ENCODE peak calls at places on chromosomes 5 and 9, in five cellular contexts. One of them, this sample, is unnamed.

GRCh38 chr5:140295414-140295813 is 7.5 kb downstream of the PFDN1 start:
- DNase-seq in naive thymus-derived CD8-positive, alpha-beta T cell: no peak
- DNase-seq in hippocampal formation: no peak
- DNase-seq in NCI-H2171 treated with DMSO at 0.1 percent for 48 hours: peak
- DNase-seq in left colon: peak
- DNase-seq in this sample: no peak

GRCh38 chr9:19988281-19988680 is 199.4 kb upstream of the SLC24A2 start:
- DNase-seq in left colon: no peak
- DNase-seq in NCI-H2171 treated with DMSO at 0.1 percent for 48 hours: peak
- DNase-seq in hippocampal formation: peak
- DNase-seq in naive thymus-derived CD8-positive, alpha-beta T cell: no peak
- DNase-seq in this sample: no peak

GRCh38 chr5:36944607-36945225 is 68.1 kb downstream of the NIPBL start:
- DNase-seq in naive thymus-derived CD8-positive, alpha-beta T cell: no peak
- DNase-seq in left colon: no peak
- DNase-seq in NCI-H2171 treated with DMSO at 0.1 percent for 48 hours: peak
- DNase-seq in hippocampal formation: peak
- DNase-seq in this sample: no peak

GRCh38 chr9:2271426-2271825 is 256.3 kb downstream of the SMARCA2 start:
- DNase-seq in left colon: no peak
- DNase-seq in naive thymus-derived CD8-positive, alpha-beta T cell: no peak
- DNase-seq in NCI-H2171 treated with DMSO at 0.1 percent for 48 hours: peak
- DNase-seq in hippocampal formation: no peak
- DNase-seq in this sample: peak

GRCh38 chr5:58380655-58381054 is 79.2 kb downstream of the PLK2 start:
- DNase-seq in hippocampal formation: no peak
- DNase-seq in left colon: no peak
- DNase-seq in naive thymus-derived CD8-positive, alpha-beta T cell: no peak
- DNase-seq in NCI-H2171 treated with DMSO at 0.1 percent for 48 hours: no peak
- DNase-seq in this sample: no peak

GRCh38 chr9:16062542-16063240 is 509.8 kb downstream of the CCDC171 start:
- DNase-seq in naive thymus-derived CD8-positive, alpha-beta T cell: no peak
- DNase-seq in hippocampal formation: no peak
- DNase-seq in NCI-H2171 treated with DMSO at 0.1 percent for 48 hours: no peak
- DNase-seq in left colon: no peak
- DNase-seq in this sample: no peak

GRCh38 chr5:171571663-171572062 is 152.2 kb downstream of the FGF18 start:
- DNase-seq in naive thymus-derived CD8-positive, alpha-beta T cell: no peak
- DNase-seq in NCI-H2171 treated with DMSO at 0.1 percent for 48 hours: no peak
- DNase-seq in hippocampal formation: no peak
- DNase-seq in left colon: no peak
- DNase-seq in this sample: no peak

GRCh38 chr9:36092509-36093215 is 43.9 kb upstream of the GLIPR2 start:
- DNase-seq in left colon: peak
- DNase-seq in NCI-H2171 treated with DMSO at 0.1 percent for 48 hours: no peak
- DNase-seq in hippocampal formation: no peak
- DNase-seq in naive thymus-derived CD8-positive, alpha-beta T cell: peak
- DNase-seq in this sample: no peak

GRCh38 chr9:87672586-87672985 is 53.3 kb upstream of the CTSL start:
- DNase-seq in left colon: no peak
- DNase-seq in naive thymus-derived CD8-positive, alpha-beta T cell: no peak
- DNase-seq in hippocampal formation: no peak
- DNase-seq in NCI-H2171 treated with DMSO at 0.1 percent for 48 hours: no peak
- DNase-seq in this sample: no peak

GRCh38 chr5:168765220-168766037 is 186.3 kb upstream of the PANK3 start:
- DNase-seq in hippocampal formation: no peak
- DNase-seq in left colon: no peak
- DNase-seq in NCI-H2171 treated with DMSO at 0.1 percent for 48 hours: peak
- DNase-seq in naive thymus-derived CD8-positive, alpha-beta T cell: no peak
- DNase-seq in this sample: peak

GRCh38 chr9:76657265-76657664 is 107.0 kb upstream of the PCA3 start:
- DNase-seq in naive thymus-derived CD8-positive, alpha-beta T cell: no peak
- DNase-seq in NCI-H2171 treated with DMSO at 0.1 percent for 48 hours: no peak
- DNase-seq in hippocampal formation: no peak
- DNase-seq in left colon: no peak
- DNase-seq in this sample: no peak

GRCh38 chr5:89437450-89438435 is 554.8 kb upstream of the MEF2C start:
- DNase-seq in hippocampal formation: no peak
- DNase-seq in NCI-H2171 treated with DMSO at 0.1 percent for 48 hours: no peak
- DNase-seq in left colon: no peak
- DNase-seq in naive thymus-derived CD8-positive, alpha-beta T cell: no peak
- DNase-seq in this sample: no peak

GRCh38 chr5:96785719-96786118 is 22.0 kb downstream of the ERAP1 start:
- DNase-seq in naive thymus-derived CD8-positive, alpha-beta T cell: no peak
- DNase-seq in left colon: no peak
- DNase-seq in hippocampal formation: no peak
- DNase-seq in NCI-H2171 treated with DMSO at 0.1 percent for 48 hours: no peak
- DNase-seq in this sample: no peak

GRCh38 chr9:113511856-113512761 is 48.6 kb downstream of the RGS3 start:
- DNase-seq in naive thymus-derived CD8-positive, alpha-beta T cell: peak
- DNase-seq in NCI-H2171 treated with DMSO at 0.1 percent for 48 hours: no peak
- DNase-seq in hippocampal formation: no peak
- DNase-seq in left colon: no peak
- DNase-seq in this sample: no peak

GRCh38 chr9:6930827-6931226 is 173.1 kb downstream of the KDM4C start:
- DNase-seq in left colon: no peak
- DNase-seq in hippocampal formation: no peak
- DNase-seq in NCI-H2171 treated with DMSO at 0.1 percent for 48 hours: no peak
- DNase-seq in naive thymus-derived CD8-positive, alpha-beta T cell: no peak
- DNase-seq in this sample: no peak

GRCh38 chr5:147448766-147449165 is 61.1 kb downstream of the DPYSL3 start:
- DNase-seq in naive thymus-derived CD8-positive, alpha-beta T cell: no peak
- DNase-seq in NCI-H2171 treated with DMSO at 0.1 percent for 48 hours: no peak
- DNase-seq in left colon: no peak
- DNase-seq in hippocampal formation: no peak
- DNase-seq in this sample: no peak

GRCh38 chr5:137880313-137880712 is 8.9 kb upstream of the PKD2L2 start:
- DNase-seq in naive thymus-derived CD8-positive, alpha-beta T cell: no peak
- DNase-seq in left colon: no peak
- DNase-seq in NCI-H2171 treated with DMSO at 0.1 percent for 48 hours: no peak
- DNase-seq in hippocampal formation: peak
- DNase-seq in this sample: no peak

GRCh38 chr5:1521671-1522600 is 1.8 kb downstream of the LPCAT1 start:
- DNase-seq in NCI-H2171 treated with DMSO at 0.1 percent for 48 hours: no peak
- DNase-seq in left colon: peak
- DNase-seq in naive thymus-derived CD8-positive, alpha-beta T cell: no peak
- DNase-seq in hippocampal formation: no peak
- DNase-seq in this sample: no peak

GRCh38 chr9:89576404-89576824 is 28.4 kb upstream of the GADD45G start:
- DNase-seq in hippocampal formation: peak
- DNase-seq in left colon: no peak
- DNase-seq in naive thymus-derived CD8-positive, alpha-beta T cell: no peak
- DNase-seq in NCI-H2171 treated with DMSO at 0.1 percent for 48 hours: peak
- DNase-seq in this sample: no peak

GRCh38 chr5:160508780-160509361 is 87.2 kb downstream of the PTTG1 start:
- DNase-seq in hippocampal formation: peak
- DNase-seq in naive thymus-derived CD8-positive, alpha-beta T cell: peak
- DNase-seq in NCI-H2171 treated with DMSO at 0.1 percent for 48 hours: peak
- DNase-seq in left colon: peak
- DNase-seq in this sample: peak

GRCh38 chr9:131129183-131129582 is 3.8 kb downstream of the NUP214 start:
- DNase-seq in NCI-H2171 treated with DMSO at 0.1 percent for 48 hours: no peak
- DNase-seq in naive thymus-derived CD8-positive, alpha-beta T cell: no peak
- DNase-seq in hippocampal formation: no peak
- DNase-seq in left colon: no peak
- DNase-seq in this sample: no peak

GRCh38 chr5:76813982-76814562 is 4.8 kb upstream of the F2RL1 start:
- DNase-seq in hippocampal formation: no peak
- DNase-seq in left colon: no peak
- DNase-seq in NCI-H2171 treated with DMSO at 0.1 percent for 48 hours: no peak
- DNase-seq in naive thymus-derived CD8-positive, alpha-beta T cell: no peak
- DNase-seq in this sample: no peak

GRCh38 chr5:123344819-123345426 is 78.3 kb downstream of the CEP120 start:
- DNase-seq in NCI-H2171 treated with DMSO at 0.1 percent for 48 hours: peak
- DNase-seq in left colon: no peak
- DNase-seq in naive thymus-derived CD8-positive, alpha-beta T cell: no peak
- DNase-seq in hippocampal formation: peak
- DNase-seq in this sample: no peak

GRCh38 chr9:336039-336438 is 121.4 kb downstream of the DOCK8 start:
- DNase-seq in left colon: no peak
- DNase-seq in NCI-H2171 treated with DMSO at 0.1 percent for 48 hours: no peak
- DNase-seq in naive thymus-derived CD8-positive, alpha-beta T cell: no peak
- DNase-seq in hippocampal formation: no peak
- DNase-seq in this sample: no peak

GRCh38 chr9:92010705-92011536 is 60.9 kb upstream of the ROR2 start:
- DNase-seq in left colon: no peak
- DNase-seq in naive thymus-derived CD8-positive, alpha-beta T cell: no peak
- DNase-seq in NCI-H2171 treated with DMSO at 0.1 percent for 48 hours: no peak
- DNase-seq in hippocampal formation: no peak
- DNase-seq in this sample: no peak

GRCh38 chr5:175652741-175653663 is 4.9 kb upstream of the HRH2 start:
- DNase-seq in NCI-H2171 treated with DMSO at 0.1 percent for 48 hours: no peak
- DNase-seq in hippocampal formation: no peak
- DNase-seq in left colon: no peak
- DNase-seq in naive thymus-derived CD8-positive, alpha-beta T cell: peak
- DNase-seq in this sample: no peak

GRCh38 chr9:134406366-134407122 is 80.3 kb downstream of the RXRA start:
- DNase-seq in hippocampal formation: no peak
- DNase-seq in naive thymus-derived CD8-positive, alpha-beta T cell: no peak
- DNase-seq in left colon: no peak
- DNase-seq in NCI-H2171 treated with DMSO at 0.1 percent for 48 hours: peak
- DNase-seq in this sample: peak

GRCh38 chr5:107286447-107287098 is 384.2 kb downstream of the EFNA5 start:
- DNase-seq in NCI-H2171 treated with DMSO at 0.1 percent for 48 hours: no peak
- DNase-seq in naive thymus-derived CD8-positive, alpha-beta T cell: no peak
- DNase-seq in left colon: no peak
- DNase-seq in hippocampal formation: no peak
- DNase-seq in this sample: no peak

GRCh38 chr5:124285071-124285470 is 461.4 kb downstream of the ZNF608 start:
- DNase-seq in naive thymus-derived CD8-positive, alpha-beta T cell: no peak
- DNase-seq in NCI-H2171 treated with DMSO at 0.1 percent for 48 hours: no peak
- DNase-seq in left colon: no peak
- DNase-seq in hippocampal formation: no peak
- DNase-seq in this sample: no peak

GRCh38 chr5:53407373-53407772 is 73.1 kb upstream of the FST start:
- DNase-seq in hippocampal formation: no peak
- DNase-seq in left colon: no peak
- DNase-seq in naive thymus-derived CD8-positive, alpha-beta T cell: no peak
- DNase-seq in NCI-H2171 treated with DMSO at 0.1 percent for 48 hours: no peak
- DNase-seq in this sample: no peak

GRCh38 chr9:98792096-98792490 is 4.3 kb downstream of the ANKS6 start:
- DNase-seq in left colon: no peak
- DNase-seq in naive thymus-derived CD8-positive, alpha-beta T cell: no peak
- DNase-seq in hippocampal formation: no peak
- DNase-seq in NCI-H2171 treated with DMSO at 0.1 percent for 48 hours: no peak
- DNase-seq in this sample: no peak

GRCh38 chr5:102792705-102793104 is 37.6 kb downstream of the PAM start:
- DNase-seq in left colon: no peak
- DNase-seq in hippocampal formation: no peak
- DNase-seq in naive thymus-derived CD8-positive, alpha-beta T cell: no peak
- DNase-seq in NCI-H2171 treated with DMSO at 0.1 percent for 48 hours: no peak
- DNase-seq in this sample: no peak

GRCh38 chr9:33014665-33015014 is 10.4 kb upstream of the DNAJA1 start:
- DNase-seq in hippocampal formation: no peak
- DNase-seq in NCI-H2171 treated with DMSO at 0.1 percent for 48 hours: no peak
- DNase-seq in left colon: no peak
- DNase-seq in naive thymus-derived CD8-positive, alpha-beta T cell: no peak
- DNase-seq in this sample: no peak

GRCh38 chr5:24862117-24862516 is 217.3 kb upstream of the CDH10 start:
- DNase-seq in naive thymus-derived CD8-positive, alpha-beta T cell: no peak
- DNase-seq in hippocampal formation: no peak
- DNase-seq in left colon: no peak
- DNase-seq in NCI-H2171 treated with DMSO at 0.1 percent for 48 hours: no peak
- DNase-seq in this sample: no peak

GRCh38 chr5:172958268-172959046 is 767 bp upstream of the RPL26L1 start:
- DNase-seq in hippocampal formation: peak
- DNase-seq in naive thymus-derived CD8-positive, alpha-beta T cell: peak
- DNase-seq in left colon: peak
- DNase-seq in NCI-H2171 treated with DMSO at 0.1 percent for 48 hours: peak
- DNase-seq in this sample: peak

GRCh38 chr9:114155263-114155966 is at the start of gene COL27A1:
- DNase-seq in hippocampal formation: peak
- DNase-seq in naive thymus-derived CD8-positive, alpha-beta T cell: peak
- DNase-seq in NCI-H2171 treated with DMSO at 0.1 percent for 48 hours: peak
- DNase-seq in left colon: peak
- DNase-seq in this sample: peak

GRCh38 chr5:143399616-143400540 is 3.6 kb downstream of the NR3C1 start:
- DNase-seq in naive thymus-derived CD8-positive, alpha-beta T cell: no peak
- DNase-seq in NCI-H2171 treated with DMSO at 0.1 percent for 48 hours: peak
- DNase-seq in hippocampal formation: no peak
- DNase-seq in left colon: no peak
- DNase-seq in this sample: no peak

GRCh38 chr5:62082370-62082778 is 223.6 kb upstream of the KIF2A start:
- DNase-seq in NCI-H2171 treated with DMSO at 0.1 percent for 48 hours: no peak
- DNase-seq in left colon: no peak
- DNase-seq in naive thymus-derived CD8-positive, alpha-beta T cell: no peak
- DNase-seq in hippocampal formation: no peak
- DNase-seq in this sample: no peak

This sample was measured in right cardiac atrium.